ENCODE peak calls at places on chromosomes 12 and 14, in seven cellular contexts. S is endothelial cell of umbilical vein, B is spleen, V is suprapubic skin, I is GM12892, G is sigmoid colon, P is upper lobe of left lung. J is an unnamed sample.

GRCh38 chr12:58034311-58034710 is 92.9 kb downstream of the ATP23 start:
- DNase-seq in S (no peak), B (no peak), V (no peak), I (no peak), G (no peak), P (no peak), J (no peak)

GRCh38 chr14:42420071-42420470 is 813.4 kb downstream of the LRFN5 start:
- DNase-seq in S (no peak), B (no peak), V (no peak), I (no peak), G (no peak), P (no peak), J (no peak)

GRCh38 chr12:121673013-121673441 is 3.6 kb upstream of the MORN3 start:
- DNase-seq in S (no peak), B (no peak), V (no peak), I (no peak), G (peak), P (no peak), J (peak)

GRCh38 chr12:64737539-64737938 is 21.7 kb downstream of the GNS start:
- DNase-seq in S (no peak), B (no peak), V (no peak), I (no peak), G (no peak), P (no peak), J (no peak)

GRCh38 chr14:103250888-103251287 is 83.1 kb upstream of the EIF5 start:
- DNase-seq in S (no peak), B (no peak), V (no peak), I (no peak), G (no peak), P (no peak), J (no peak)

GRCh38 chr14:89540830-89541470 is 123.9 kb upstream of the FOXN3 start:
- DNase-seq in S (peak), B (no peak), V (no peak), I (no peak), G (no peak), P (no peak), J (no peak)

GRCh38 chr14:22333408-22334274 is 255.4 kb downstream of the DAD1 start:
- DNase-seq in S (peak), B (no peak), V (no peak), I (no peak), G (no peak), P (no peak), J (peak)

GRCh38 chr12:56836317-56836716 is 73.2 kb downstream of the HSD17B6 start:
- DNase-seq in S (no peak), B (no peak), V (no peak), I (no peak), G (peak), P (no peak), J (no peak)

GRCh38 chr14:39432619-39433451 is 602 bp upstream of the FBXO33 start:
- DNase-seq in S (peak), B (peak), V (peak), I (peak), G (peak), P (peak), J (peak)
- TF ChIP-seq POLR2AphosphoS5 in S (peak), B (peak), V (peak), I (peak), G (peak), P (peak), J (peak)

GRCh38 chr14:95876769-95877490 is at the start of gene TUNAR:
- DNase-seq in S (no peak), B (no peak), V (no peak), I (no peak), G (no peak), P (no peak), J (no peak)
- TF ChIP-seq POLR2AphosphoS5 in S (no peak), B (no peak), V (no peak), I (no peak), G (no peak), P (no peak), J (no peak)

GRCh38 chr14:68958553-68958952 is 20.5 kb downstream of the ACTN1 start:
- DNase-seq in S (peak), B (no peak), V (no peak), I (no peak), G (no peak), P (no peak), J (no peak)

GRCh38 chr14:68956728-68957127 is 22.4 kb downstream of the ACTN1 start:
- DNase-seq in S (no peak), B (no peak), V (no peak), I (no peak), G (no peak), P (no peak), J (no peak)

GRCh38 chr14:68959035-68959434 is 20.1 kb downstream of the ACTN1 start:
- DNase-seq in S (peak), B (no peak), V (no peak), I (no peak), G (no peak), P (no peak), J (no peak)

GRCh38 chr14:68960123-68960522 is 19.0 kb downstream of the ACTN1 start:
- DNase-seq in S (no peak), B (no peak), V (no peak), I (no peak), G (no peak), P (no peak), J (no peak)

DNA sequence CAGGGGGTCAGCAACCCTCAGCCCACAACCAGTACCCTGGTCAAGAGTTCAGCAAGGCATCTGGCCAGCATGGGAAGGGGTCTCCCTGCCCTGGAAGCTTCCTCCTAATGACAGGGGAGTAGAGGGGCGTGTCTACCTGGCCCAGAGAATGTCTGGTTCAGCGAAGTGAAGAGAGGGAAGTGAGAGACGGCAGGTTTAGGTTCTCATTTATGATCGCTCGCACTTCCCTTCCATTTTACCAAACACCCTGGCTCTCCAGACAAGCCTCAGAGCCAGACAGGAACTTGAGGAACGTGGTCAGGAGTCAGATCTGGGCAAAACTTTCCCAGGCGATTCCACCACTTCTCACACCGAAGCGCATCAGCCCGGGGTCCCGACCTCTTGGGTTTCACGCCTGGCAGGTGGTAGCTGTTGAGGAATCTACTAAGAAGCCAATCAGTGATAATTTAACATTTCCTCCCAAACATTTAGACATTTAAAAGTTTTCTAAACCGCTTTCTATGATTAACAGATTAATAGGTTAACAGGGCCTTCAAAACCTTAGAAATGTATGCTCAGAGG is 21.3 kb downstream of the ACTN1 start:
- DNase-seq in S (peak), B (no peak), V (no peak), I (no peak), G (no peak), P (no peak), J (no peak)
- TF ChIP-seq POLR2AphosphoS5 in S (no peak), B (no peak), V (no peak), I (no peak), G (no peak), P (no peak), J (no peak)

DNA sequence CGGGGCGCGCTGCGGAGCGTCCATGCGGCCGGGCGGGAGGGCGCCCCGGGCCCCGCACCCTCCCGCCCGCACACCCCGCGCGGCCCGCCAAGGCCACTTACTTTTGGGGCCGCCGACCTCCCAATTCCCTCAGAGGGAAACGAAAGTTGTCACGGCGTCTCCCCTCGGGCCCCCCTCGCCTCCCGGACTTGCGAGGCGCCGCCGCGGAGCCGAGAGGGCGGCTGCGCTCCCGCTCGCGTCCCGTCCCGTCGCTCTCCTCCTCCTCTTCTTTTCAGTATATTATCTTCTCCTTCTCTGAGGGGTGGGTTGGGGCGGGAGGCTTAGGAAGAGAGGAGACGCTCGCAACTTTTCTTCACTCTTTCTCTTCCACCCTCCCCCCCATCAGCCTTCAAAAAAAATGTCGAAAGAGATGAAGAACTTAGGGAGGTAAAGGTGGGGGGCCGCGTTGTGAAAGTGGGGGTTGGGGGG is 613 bp downstream of the DUSP16 start:
- DNase-seq in S (peak), B (peak), V (no peak), I (peak), G (peak), P (no peak), J (no peak)
- TF ChIP-seq POLR2AphosphoS5 in S (no peak), B (no peak), V (no peak), I (no peak), G (no peak), P (no peak), J (no peak)

GRCh38 chr12:81077329-81077685 is 572 bp upstream of the ACSS3 start:
- DNase-seq in S (no peak), B (no peak), V (no peak), I (no peak), G (no peak), P (no peak), J (no peak)

GRCh38 chr12:81077686-81078441 is at the start of gene ACSS3:
- DNase-seq in S (no peak), B (no peak), V (peak), I (no peak), G (peak), P (peak), J (peak)

GRCh38 chr12:81078469-81079196 is 754 bp downstream of the ACSS3 start:
- DNase-seq in S (peak), B (no peak), V (no peak), I (no peak), G (no peak), P (no peak), J (no peak)

GRCh38 chr12:81079280-81080076 is 1.6 kb downstream of the ACSS3 start:
- DNase-seq in S (no peak), B (no peak), V (no peak), I (no peak), G (no peak), P (no peak), J (no peak)

GRCh38 chr12:81075539-81075938 is 2.3 kb upstream of the ACSS3 start:
- DNase-seq in S (no peak), B (no peak), V (no peak), I (no peak), G (no peak), P (no peak), J (no peak)
- TF ChIP-seq POLR2AphosphoS5 in S (no peak), B (no peak), V (no peak), I (no peak), G (no peak), P (no peak), J (no peak)

GRCh38 chr14:34168656-34169055 is 217.8 kb upstream of the EGLN3 start:
- DNase-seq in S (no peak), B (no peak), V (no peak), I (no peak), G (no peak), P (no peak), J (no peak)

GRCh38 chr14:34170891-34171290 is 220.0 kb upstream of the EGLN3 start:
- DNase-seq in S (no peak), B (no peak), V (no peak), I (no peak), G (no peak), P (no peak), J (no peak)

GRCh38 chr14:34161351-34162169 is 210.7 kb upstream of the EGLN3 start:
- DNase-seq in S (no peak), B (no peak), V (no peak), I (no peak), G (no peak), P (no peak), J (no peak)

GRCh38 chr14:34169561-34169960 is 218.7 kb upstream of the EGLN3 start:
- DNase-seq in S (no peak), B (no peak), V (no peak), I (no peak), G (no peak), P (no peak), J (no peak)

DNA sequence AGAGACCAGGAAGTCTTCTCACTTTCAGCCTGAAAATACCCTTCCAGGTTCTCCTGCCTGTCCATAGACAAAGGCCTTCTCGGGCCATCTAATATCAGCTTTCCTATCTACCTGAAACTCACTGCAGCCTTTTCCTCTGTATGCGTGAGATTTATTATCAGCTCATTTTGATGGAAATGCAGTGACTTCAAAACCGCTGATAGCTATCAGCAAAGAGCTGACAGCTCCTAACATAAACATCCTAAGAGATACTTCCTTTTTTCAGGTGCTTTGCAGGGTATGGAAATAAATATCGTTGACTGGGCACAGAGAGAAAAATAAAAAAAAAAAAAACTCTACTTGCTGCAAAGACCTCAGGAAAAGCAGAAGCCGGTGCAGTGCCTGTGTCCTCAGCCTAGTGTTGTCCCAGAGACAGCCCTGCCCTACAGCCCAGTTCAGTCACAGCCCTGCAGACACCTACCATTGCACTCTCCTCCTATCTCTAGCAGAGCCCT is 215.0 kb upstream of the EGLN3 start:
- DNase-seq in S (no peak), B (no peak), V (no peak), I (no peak), G (no peak), P (no peak), J (no peak)
- TF ChIP-seq POLR2AphosphoS5 in S (no peak), B (no peak), V (no peak), I (no peak), G (no peak), P (no peak), J (no peak)

J was measured in stomach.